ENCODE peak calls at places on chromosomes 5 and 9, in seven cellular contexts. M, Y, S, O, X, W and T are unnamed samples.

GRCh38 chr5:55484531-55484930 is 50.2 kb downstream of the PLPP1 start:
- DNase-seq in S (no peak), X (no peak), W (no peak), M (no peak), O (no peak), Y (no peak), T (no peak)

GRCh38 chr5:158559643-158560042 is 540.1 kb downstream of the EBF1 start:
- DNase-seq in Y (no peak), O (no peak), M (no peak), W (no peak), S (no peak), X (no peak), T (no peak)

GRCh38 chr9:123368481-123369153 is 12.6 kb downstream of the CRB2 start:
- DNase-seq in X (no peak), O (no peak), Y (no peak), W (no peak), M (no peak), S (no peak), T (no peak)

GRCh38 chr5:33313150-33313549 is 127.6 kb upstream of the TARS1 start:
- DNase-seq in Y (no peak), S (no peak), O (peak), X (peak), W (no peak), M (no peak), T (no peak)

GRCh38 chr5:120808606-120809005 is 344.5 kb downstream of the PRR16 start:
- DNase-seq in W (no peak), Y (no peak), X (no peak), S (no peak), O (no peak), M (no peak), T (no peak)

GRCh38 chr9:63816742-63817621 is 1468.0 kb downstream of the FOXD4L5 start:
- DNase-seq in O (peak), S (peak), X (peak), M (peak), W (peak), Y (peak), T (peak)

GRCh38 chr5:140109050-140109817 is 4.7 kb upstream of the PURA start:
- DNase-seq in Y (no peak), W (no peak), M (no peak), X (no peak), S (no peak), O (no peak), T (no peak)

GRCh38 chr5:135018457-135018856 is 15.6 kb downstream of the PITX1 start:
- DNase-seq in S (no peak), M (no peak), Y (no peak), W (no peak), X (no peak), O (no peak), T (no peak)

GRCh38 chr5:138455191-138455930 is 9.9 kb upstream of the EGR1 start:
- DNase-seq in W (no peak), O (no peak), X (no peak), S (no peak), M (no peak), Y (no peak), T (no peak)

GRCh38 chr5:177111720-177112394 is 21.7 kb upstream of the NSD1 start:
- DNase-seq in W (peak), Y (peak), M (peak), X (peak), O (peak), S (peak), T (peak)

GRCh38 chr5:115168829-115169391 is 798 bp downstream of the TRIM36 start:
- DNase-seq in W (no peak), M (no peak), Y (no peak), S (peak), X (peak), O (no peak), T (no peak)

GRCh38 chr5:173051746-173052145 is 4.4 kb upstream of the CREBRF start:
- DNase-seq in M (no peak), O (no peak), Y (no peak), S (no peak), X (no peak), W (no peak), T (no peak)

GRCh38 chr5:125401724-125402622 is 655.5 kb upstream of the ZNF608 start:
- DNase-seq in O (no peak), X (no peak), M (no peak), Y (no peak), S (no peak), W (no peak), T (no peak)

GRCh38 chr9:91803143-91803940 is 146.7 kb downstream of the ROR2 start:
- DNase-seq in O (no peak), S (no peak), X (no peak), M (no peak), W (no peak), Y (no peak), T (no peak)

GRCh38 chr5:172903790-172904189 is 55.4 kb upstream of the RPL26L1 start:
- DNase-seq in Y (no peak), M (no peak), S (peak), X (peak), O (peak), W (no peak), T (no peak)

GRCh38 chr9:93133641-93134017 is 422 bp downstream of the NINJ1 start:
- DNase-seq in X (peak), Y (peak), W (peak), S (peak), O (peak), M (peak), T (peak)

GRCh38 chr5:81633471-81633870 is 117.4 kb downstream of the SSBP2 start:
- DNase-seq in Y (no peak), M (no peak), W (no peak), O (no peak), X (no peak), S (no peak), T (no peak)